ENCODE peak calls at places on chromosomes 13 and 19, in ten cellular contexts. X is neural crest cell; N is lower leg skin; B is fibroblast of mammary gland; F is kidney epithelial cell; U is CD8-positive, alpha-beta T cell; K is B cell; E is GM10248; T is upper lobe of right lung; L is cardiac muscle cell. O is an unnamed sample.

GRCh38 chr19:8017808-8018207 is 12.4 kb upstream of the ELAVL1 start:
- DNase-seq in X (no peak), N (no peak), B (no peak), F (no peak), U (no peak), K (peak), E (peak), T (no peak), L (no peak), O (peak)

GRCh38 chr19:38711726-38712153 is 32.5 kb downstream of the CAPN12 start:
- DNase-seq in X (no peak), N (no peak), B (peak), F (peak), U (no peak), K (no peak), E (no peak), T (no peak), L (no peak), O (no peak)

GRCh38 chr19:19866599-19867248 is 1.0 kb downstream of the ZNF253 start:
- DNase-seq in X (peak), N (peak), B (peak), F (no peak), U (peak), K (peak), E (peak), T (peak), L (peak), O (peak)

GRCh38 chr13:32134241-32134801 is 102.7 kb downstream of the FRY start:
- DNase-seq in X (no peak), N (no peak), B (peak), F (no peak), U (no peak), K (no peak), E (no peak), T (no peak), L (no peak), O (no peak)

GRCh38 chr19:14536926-14537692 is 7.7 kb downstream of the TECR start:
- DNase-seq in X (peak), N (peak), B (peak), F (no peak), U (no peak), K (no peak), E (peak), T (peak), L (peak), O (no peak)

GRCh38 chr19:29678484-29679106 is 13.3 kb downstream of the PLEKHF1 start:
- DNase-seq in X (no peak), N (peak), B (peak), F (no peak), U (no peak), K (no peak), E (no peak), T (peak), L (no peak), O (no peak)

GRCh38 chr19:57055956-57056355 is 63.8 kb upstream of the USP29 start:
- DNase-seq in X (no peak), N (no peak), B (no peak), F (no peak), U (no peak), K (no peak), E (no peak), T (no peak), L (no peak), O (no peak)

GRCh38 chr13:44578064-44578394 is 1.9 kb upstream of the TSC22D1 start:
- DNase-seq in X (no peak), N (no peak), B (peak), F (no peak), U (no peak), K (no peak), E (no peak), T (no peak), L (no peak), O (no peak)

GRCh38 chr13:49459580-49459979 is 15.5 kb downstream of the SETDB2 start:
- DNase-seq in X (no peak), N (no peak), B (no peak), F (no peak), U (no peak), K (no peak), E (no peak), T (no peak), L (no peak), O (no peak)

GRCh38 chr19:17205237-17206140 is 9.7 kb upstream of the USE1 start:
- DNase-seq in X (peak), N (no peak), B (peak), F (no peak), U (peak), K (peak), E (peak), T (peak), L (peak), O (peak)

GRCh38 chr13:26476111-26476743 is 81.3 kb upstream of the WASF3 start:
- DNase-seq in X (peak), N (no peak), B (peak), F (no peak), U (no peak), K (no peak), E (no peak), T (no peak), L (no peak), O (no peak)
- TF ChIP-seq CTCF in X (no peak), N (no peak), B (no peak), F (no peak), U (no peak), K (no peak), E (no peak), T (no peak), L (no peak), O (no peak)

GRCh38 chr13:71979616-71980015 is 112.6 kb upstream of the DACH1 start:
- DNase-seq in X (no peak), N (no peak), B (no peak), F (no peak), U (no peak), K (no peak), E (no peak), T (no peak), L (peak), O (no peak)
- TF ChIP-seq CTCF in X (peak), N (no peak), B (no peak), F (peak), U (no peak), K (no peak), E (peak), T (no peak), L (no peak), O (no peak)

GRCh38 chr13:37869756-37870488 is at the start of gene TRPC4:
- DNase-seq in X (peak), N (no peak), B (peak), F (peak), U (no peak), K (no peak), E (peak), T (peak), L (peak), O (no peak)

GRCh38 chr13:37870895-37871550 is 1.5 kb upstream of the TRPC4 start:
- DNase-seq in X (no peak), N (no peak), B (peak), F (peak), U (no peak), K (no peak), E (no peak), T (no peak), L (no peak), O (no peak)

GRCh38 chr13:37869506-37869755 is 141 bp downstream of the TRPC4 start:
- DNase-seq in X (no peak), N (no peak), B (peak), F (no peak), U (no peak), K (no peak), E (no peak), T (no peak), L (peak), O (no peak)

GRCh38 chr13:37868691-37869505 is 674 bp downstream of the TRPC4 start:
- DNase-seq in X (peak), N (no peak), B (peak), F (peak), U (no peak), K (no peak), E (peak), T (no peak), L (peak), O (no peak)

DNA sequence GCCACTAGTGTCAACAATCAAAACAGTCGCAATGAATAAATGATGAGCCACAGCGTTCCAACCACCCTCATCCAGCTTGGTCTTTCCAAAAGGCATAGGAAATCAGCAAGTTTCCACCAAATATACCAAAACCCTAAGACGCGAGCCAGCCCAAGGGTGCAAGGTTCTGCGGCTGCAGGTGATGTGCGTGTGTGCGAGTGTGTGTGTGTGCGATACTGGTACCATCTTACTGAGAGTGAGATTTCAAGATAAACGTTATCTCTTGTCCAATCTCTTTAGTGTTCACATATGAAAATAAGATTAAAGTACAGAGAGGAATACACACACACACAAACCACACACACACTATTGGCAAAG is 895 bp upstream of the TRPC4 start:
- DNase-seq in X (no peak), N (no peak), B (no peak), F (no peak), U (no peak), K (no peak), E (no peak), T (no peak), L (no peak), O (no peak)
- TF ChIP-seq CTCF in X (no peak), N (no peak), B (no peak), F (no peak), U (no peak), K (no peak), E (no peak), T (no peak), L (no peak), O (no peak)

GRCh38 chr19:39871362-39871761 is 25.2 kb upstream of the FBL start:
- DNase-seq in X (no peak), N (no peak), B (no peak), F (no peak), U (no peak), K (peak), E (no peak), T (no peak), L (no peak), O (no peak)
- TF ChIP-seq CTCF in X (no peak), N (no peak), B (no peak), F (no peak), U (no peak), K (no peak), E (no peak), T (no peak), L (no peak), O (no peak)

GRCh38 chr19:31178833-31179470 is 170.3 kb downstream of the TSHZ3 start:
- DNase-seq in X (no peak), N (no peak), B (no peak), F (no peak), U (no peak), K (no peak), E (no peak), T (no peak), L (no peak), O (no peak)

GRCh38 chr19:31180907-31181306 is 168.3 kb downstream of the TSHZ3 start:
- DNase-seq in X (no peak), N (no peak), B (no peak), F (no peak), U (no peak), K (no peak), E (no peak), T (no peak), L (no peak), O (no peak)

GRCh38 chr19:31177230-31177629 is 172.0 kb downstream of the TSHZ3 start:
- DNase-seq in X (no peak), N (no peak), B (no peak), F (no peak), U (no peak), K (no peak), E (no peak), T (no peak), L (no peak), O (no peak)

GRCh38 chr19:31181535-31181934 is 167.7 kb downstream of the TSHZ3 start:
- DNase-seq in X (no peak), N (no peak), B (no peak), F (no peak), U (no peak), K (no peak), E (no peak), T (no peak), L (no peak), O (no peak)

GRCh38 chr19:31179471-31179852 is 169.8 kb downstream of the TSHZ3 start:
- DNase-seq in X (no peak), N (no peak), B (no peak), F (no peak), U (no peak), K (no peak), E (no peak), T (no peak), L (no peak), O (no peak)
- TF ChIP-seq CTCF in X (no peak), N (no peak), B (no peak), F (no peak), U (no peak), K (no peak), E (no peak), T (no peak), L (no peak), O (no peak)

GRCh38 chr19:58570770-58571574 is 2.2 kb downstream of the MZF1 start:
- DNase-seq in X (no peak), N (no peak), B (no peak), F (no peak), U (no peak), K (peak), E (no peak), T (peak), L (no peak), O (peak)

GRCh38 chr19:58573658-58574164 is 576 bp upstream of the MZF1 start:
- DNase-seq in X (no peak), N (no peak), B (no peak), F (no peak), U (no peak), K (no peak), E (no peak), T (no peak), L (no peak), O (no peak)

GRCh38 chr19:58572026-58572817 is 913 bp downstream of the MZF1 start:
- DNase-seq in X (no peak), N (no peak), B (no peak), F (no peak), U (no peak), K (peak), E (no peak), T (no peak), L (no peak), O (peak)

GRCh38 chr19:58571575-58571947 is 1.6 kb downstream of the MZF1 start:
- DNase-seq in X (no peak), N (no peak), B (no peak), F (no peak), U (no peak), K (no peak), E (no peak), T (peak), L (no peak), O (no peak)

DNA sequence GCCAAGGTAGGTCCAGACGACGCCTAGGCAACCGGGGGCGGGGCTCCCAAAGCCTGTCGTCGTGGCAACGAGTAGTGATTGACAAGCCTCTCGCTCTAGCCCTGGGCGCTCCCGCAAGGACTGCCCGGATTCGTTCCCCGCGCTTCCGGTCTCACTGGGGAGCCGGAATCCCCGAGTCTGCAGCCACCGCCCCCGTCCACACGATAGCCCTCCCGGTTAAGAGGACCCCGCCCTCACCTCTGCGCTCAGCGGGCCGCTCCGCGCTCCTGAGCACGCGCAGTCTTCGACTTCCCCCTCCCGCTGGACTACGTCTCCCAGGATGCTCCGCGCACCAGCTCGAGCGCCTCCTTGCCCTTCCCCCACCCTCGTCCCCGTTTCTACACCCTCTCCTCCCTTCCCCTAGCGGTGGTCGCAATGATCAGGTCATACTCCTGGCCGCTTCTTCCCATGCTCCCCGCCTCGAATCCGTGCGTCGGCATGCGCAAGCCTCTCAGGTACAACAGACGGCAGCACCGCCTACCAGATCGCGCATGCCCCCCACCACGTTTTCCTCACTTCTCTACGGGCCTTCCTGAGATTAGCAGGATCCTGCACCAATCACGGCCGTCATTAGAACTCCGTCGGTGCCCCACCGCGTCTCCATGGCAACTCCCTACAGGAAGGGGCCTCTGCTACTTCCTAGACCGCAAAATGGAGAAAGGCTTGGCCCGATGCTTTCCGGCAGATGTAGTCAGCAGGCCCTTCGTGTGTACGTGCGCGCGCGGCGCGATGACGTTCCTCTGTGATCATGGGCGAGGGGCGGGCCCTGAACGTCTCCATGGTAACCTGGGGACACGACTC is at the start of gene MZF1:
- DNase-seq in X (peak), N (peak), B (peak), F (peak), U (peak), K (peak), E (peak), T (peak), L (peak), O (peak)
- TF ChIP-seq CTCF in X (peak), N (no peak), B (no peak), F (no peak), U (no peak), K (no peak), E (no peak), T (peak), L (no peak), O (no peak)

GRCh38 chr13:110239280-110240120 is 67.5 kb downstream of the COL4A1 start:
- DNase-seq in X (no peak), N (no peak), B (peak), F (no peak), U (no peak), K (no peak), E (no peak), T (no peak), L (no peak), O (no peak)
- TF ChIP-seq CTCF in X (no peak), N (no peak), B (peak), F (no peak), U (no peak), K (no peak), E (no peak), T (no peak), L (no peak), O (no peak)

DNA sequence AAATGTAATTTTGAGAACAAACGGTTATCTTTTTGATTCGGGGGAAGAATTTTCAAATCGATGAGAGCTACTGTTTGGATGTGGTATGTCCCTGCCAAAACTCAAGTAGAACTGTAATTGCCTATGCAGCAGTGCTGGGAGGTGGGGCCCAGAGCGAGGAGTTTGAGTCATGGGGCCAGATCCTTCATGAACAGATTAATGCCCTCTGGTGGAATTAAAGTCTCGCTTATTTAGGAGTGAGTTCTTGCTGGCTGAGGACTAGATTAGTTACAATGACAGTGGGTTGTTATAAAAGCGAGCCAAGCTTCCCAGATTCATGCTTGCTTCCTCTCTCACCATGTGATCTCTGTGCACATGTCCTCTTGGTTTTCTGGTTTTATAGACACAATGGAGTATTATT is 11.8 kb upstream of the PRR20A start:
- DNase-seq in X (no peak), N (no peak), B (no peak), F (no peak), U (no peak), K (no peak), E (no peak), T (no peak), L (no peak), O (no peak)
- TF ChIP-seq CTCF in X (no peak), N (no peak), B (no peak), F (no peak), U (no peak), K (no peak), E (no peak), T (no peak), L (no peak), O (no peak)

DNA sequence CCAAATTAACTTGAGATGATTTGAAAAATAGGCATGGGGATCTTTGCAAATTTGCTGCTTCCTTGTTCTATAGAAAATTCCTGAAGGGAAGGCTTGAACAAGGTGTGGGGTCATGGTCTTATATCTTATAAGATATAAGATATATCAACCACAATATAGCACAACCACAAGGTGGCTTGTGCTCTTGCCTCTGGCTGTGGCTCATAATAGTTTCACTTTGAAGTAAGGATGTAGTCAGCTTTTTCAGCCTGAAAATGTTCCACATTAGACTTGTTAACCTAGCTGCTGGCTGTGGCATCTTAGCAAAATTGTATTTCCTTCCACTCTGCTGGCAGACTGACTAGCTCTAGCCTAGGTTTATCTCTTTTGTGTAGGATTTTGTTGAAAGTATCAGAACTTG is 169.7 kb downstream of the KLF5 start:
- DNase-seq in X (no peak), N (no peak), B (peak), F (no peak), U (peak), K (no peak), E (no peak), T (no peak), L (no peak), O (no peak)
- TF ChIP-seq CTCF in X (no peak), N (no peak), B (peak), F (no peak), U (no peak), K (no peak), E (no peak), T (no peak), L (no peak), O (no peak)

O was measured in natural killer cell.